ENCODE peak calls at places on chromosomes 6 and 20, in ten cellular contexts. J is activated B cell treated with CpG ODN at 0.5 μM for 24 hours; T is GM23338; U is GM12865; O is kidney epithelial cell; I is cardiac fibroblast; W is AG10803; K is A673; Z is CD4-positive, alpha-beta T cell; D is fibroblast of lung. F is an unnamed sample.

GRCh38 chr20:57495978-57496377 is 29.0 kb downstream of the CTCFL start:
- DNase-seq in J (no peak), T (no peak), U (no peak), O (no peak), I (no peak), W (no peak), K (no peak), Z (no peak), D (no peak), F (no peak)

GRCh38 chr20:48319943-48320584 is 507.7 kb downstream of the PREX1 start:
- DNase-seq in J (no peak), T (no peak), U (no peak), O (no peak), I (no peak), W (no peak), K (no peak), Z (no peak), D (peak; percentile 14), F (no peak)

GRCh38 chr6:13553646-13554045 is 20.8 kb upstream of the SIRT5 start:
- DNase-seq in J (no peak), T (no peak), U (no peak), O (no peak), I (no peak), W (peak; percentile 4), K (no peak), Z (no peak), D (peak; percentile 8), F (no peak)

GRCh38 chr20:62685781-62686555 is 22.7 kb upstream of the NTSR1 start:
- DNase-seq in J (no peak), T (no peak), U (peak; percentile 9), O (no peak), I (no peak), W (no peak), K (no peak), Z (no peak), D (no peak), F (no peak)

GRCh38 chr6:2026133-2026532 is 219.3 kb downstream of the GMDS start:
- DNase-seq in J (no peak), T (no peak), U (no peak), O (no peak), I (no peak), W (no peak), K (peak; percentile 32), Z (no peak), D (peak; percentile 64), F (no peak)

GRCh38 chr20:32333181-32333987 is 24.7 kb upstream of the ASXL1 start:
- DNase-seq in J (no peak), T (no peak), U (peak; percentile 88), O (no peak), I (no peak), W (no peak), K (no peak), Z (no peak), D (peak; percentile 43), F (no peak)

GRCh38 chr6:10404107-10404798 is 10.6 kb downstream of the TFAP2A start:
- DNase-seq in J (peak; percentile 80), T (peak; percentile 98), U (peak; percentile 99), O (peak; percentile 62), I (peak; percentile 87), W (peak; percentile 92), K (peak; percentile 98), Z (peak; percentile 61), D (peak; percentile 88), F (peak; percentile 85)

GRCh38 chr6:91057689-91058088 is 470.8 kb upstream of the MAP3K7 start:
- DNase-seq in J (no peak), T (no peak), U (no peak), O (no peak), I (no peak), W (no peak), K (no peak), Z (no peak), D (no peak), F (no peak)

GRCh38 chr6:164870175-164870574 is 439.2 kb downstream of the C6orf118 start:
- DNase-seq in J (no peak), T (no peak), U (no peak), O (no peak), I (no peak), W (no peak), K (no peak), Z (no peak), D (peak; percentile 1), F (no peak)

GRCh38 chr6:83985308-83985713 is 48.3 kb upstream of the MRAP2 start:
- DNase-seq in J (no peak), T (no peak), U (no peak), O (no peak), I (no peak), W (no peak), K (no peak), Z (no peak), D (no peak), F (no peak)

GRCh38 chr6:131107166-131107565 is 28.1 kb upstream of the AKAP7 start:
- DNase-seq in J (no peak), T (no peak), U (no peak), O (no peak), I (peak; percentile 54), W (peak; percentile 25), K (no peak), Z (no peak), D (peak; percentile 96), F (peak; percentile 40)

GRCh38 chr6:144675231-144675861 is 390.2 kb downstream of the UTRN start:
- DNase-seq in J (no peak), T (no peak), U (peak; percentile 49), O (peak; percentile 7), I (peak; percentile 78), W (peak; percentile 64), K (no peak), Z (no peak), D (peak; percentile 82), F (peak; percentile 31)

GRCh38 chr20:64230461-64231145 is 24.9 kb upstream of the PCMTD2 start:
- DNase-seq in J (no peak), T (no peak), U (no peak), O (no peak), I (no peak), W (no peak), K (no peak), Z (no peak), D (no peak), F (no peak)

GRCh38 chr20:19745106-19745505 is 13.0 kb upstream of the RIN2 start:
- DNase-seq in J (no peak), T (no peak), U (no peak), O (no peak), I (no peak), W (no peak), K (no peak), Z (no peak), D (no peak), F (no peak)

DNA sequence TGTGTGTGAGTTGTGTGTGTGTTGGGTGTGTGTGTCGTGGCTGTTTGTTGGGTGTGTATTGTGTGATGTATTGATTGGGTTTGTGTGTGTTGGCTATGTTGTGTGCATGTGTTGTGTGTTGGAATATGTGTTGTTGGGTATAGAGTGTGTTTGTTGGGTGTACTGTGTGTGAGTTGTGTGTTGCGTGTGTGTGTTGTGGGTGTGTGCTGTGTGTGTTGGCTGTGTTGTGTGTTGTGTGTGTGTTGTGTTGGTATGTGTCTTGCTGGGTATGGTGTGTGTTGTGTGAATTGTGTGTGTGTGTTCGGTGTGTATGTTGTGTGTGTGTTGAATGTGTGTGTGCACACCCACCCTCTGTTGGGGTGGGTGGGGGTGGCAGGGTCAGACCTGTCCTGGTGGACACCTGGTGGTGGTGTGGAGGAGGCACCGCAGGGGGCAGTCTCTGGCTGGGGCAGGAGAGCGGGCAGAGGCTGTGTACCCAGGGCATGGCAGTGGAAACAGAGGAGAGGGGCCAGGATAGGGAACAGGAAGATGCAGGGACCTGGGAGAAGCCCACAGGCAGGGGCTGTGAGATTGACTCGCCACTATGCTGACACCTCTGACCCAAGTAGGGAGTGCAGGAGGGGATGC is 25.5 kb upstream of the PXDC1 start:
- DNase-seq in J (no peak), T (peak; percentile 57), U (no peak), O (no peak), I (no peak), W (no peak), K (no peak), Z (no peak), D (no peak), F (no peak)
- TF ChIP-seq CTCF in J (no peak), T (peak; percentile 4), U (peak; percentile 3), O (peak; percentile 24), I (no peak), W (no peak), K (no peak), Z (no peak), D (no peak), F (no peak)

DNA sequence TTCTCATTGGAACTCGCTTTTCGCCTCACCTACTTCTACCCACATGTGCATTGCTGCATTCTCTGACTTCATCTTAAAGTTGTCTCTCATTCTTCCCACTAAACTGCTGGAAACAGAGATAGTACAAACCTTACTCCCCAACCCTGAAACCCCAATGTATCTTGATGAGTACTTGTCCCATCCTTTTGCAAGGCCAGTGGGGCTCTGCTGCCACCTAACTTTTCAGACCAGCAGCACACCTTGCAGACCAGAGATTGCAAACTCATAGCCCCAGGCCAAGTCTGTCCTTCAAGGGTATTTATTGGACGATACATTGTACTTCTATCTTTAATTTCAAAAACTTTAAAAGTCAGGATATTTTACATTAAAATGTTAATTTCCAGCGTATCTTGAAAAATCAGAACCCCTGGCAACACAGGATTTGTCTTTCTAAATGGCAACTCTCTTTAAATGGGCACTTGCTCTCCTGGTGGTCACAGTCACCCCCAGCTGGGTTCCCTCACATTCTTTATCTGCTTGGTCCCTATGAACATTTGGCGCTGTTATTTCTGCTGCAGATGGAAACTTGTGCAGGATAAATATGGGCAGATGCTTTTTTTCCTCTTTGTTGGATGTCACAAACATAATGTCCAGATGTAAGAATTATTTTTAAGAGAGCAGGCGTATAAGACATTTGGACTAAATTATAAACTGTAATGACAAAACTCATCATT is 83.9 kb downstream of the SOD2 start:
- DNase-seq in J (no peak), T (peak; percentile 79), U (peak; percentile 52), O (no peak), I (peak; percentile 48), W (peak; percentile 43), K (peak; percentile 32), Z (no peak), D (peak; percentile 37), F (peak; percentile 58)
- TF ChIP-seq CTCF in J (no peak), T (peak; percentile 92), U (peak; percentile 61), O (peak; percentile 67), I (peak; percentile 71), W (peak; percentile 71), K (peak; percentile 59), Z (no peak), D (peak; percentile 27), F (peak; percentile 89)

GRCh38 chr6:28212510-28213212 is 12.4 kb upstream of the ZSCAN9 start:
- DNase-seq in J (no peak), T (peak; percentile 81), U (peak; percentile 89), O (peak; percentile 68), I (peak; percentile 93), W (peak; percentile 86), K (peak; percentile 92), Z (no peak), D (peak; percentile 83), F (peak; percentile 91)
- TF ChIP-seq CTCF in J (no peak), T (peak; percentile 24), U (no peak), O (peak; percentile 11), I (no peak), W (no peak), K (peak; percentile 36), Z (no peak), D (no peak), F (peak; percentile 17)

DNA sequence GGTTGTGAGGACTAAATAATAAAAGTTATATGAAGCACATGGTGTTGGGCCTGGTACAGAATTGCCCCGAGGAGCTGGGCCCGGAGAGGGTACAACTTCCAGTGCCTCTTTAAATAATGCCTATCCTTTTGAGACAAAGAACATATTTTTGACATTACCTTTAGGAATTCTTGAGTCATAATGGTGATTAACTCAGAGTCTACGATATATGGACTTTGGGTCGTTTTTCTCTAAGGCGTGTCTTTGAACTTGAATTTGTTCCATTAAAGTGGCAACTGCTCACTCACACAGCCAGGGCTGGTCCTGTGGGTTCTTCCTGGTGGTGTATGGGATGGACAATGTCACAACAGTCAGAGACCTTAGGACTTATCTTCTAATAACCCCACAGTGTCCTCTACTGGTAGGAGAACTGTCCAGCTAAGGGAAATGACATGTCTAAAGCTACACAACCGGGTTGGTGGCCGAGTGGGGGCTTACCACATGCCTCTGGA is 106.5 kb downstream of the CDC5L start:
- DNase-seq in J (no peak), T (no peak), U (no peak), O (peak; percentile 47), I (peak; percentile 93), W (peak; percentile 73), K (no peak), Z (no peak), D (peak; percentile 92), F (peak; percentile 90)
- TF ChIP-seq CTCF in J (no peak), T (peak; percentile 27), U (no peak), O (peak; percentile 31), I (peak; percentile 24), W (peak; percentile 34), K (no peak), Z (no peak), D (no peak), F (peak; percentile 43)

F was measured in fibroblast of mammary gland.